ENCODE peak calls at places on chromosome 4, in six cellular contexts. R, Z, J, A, I and T are unnamed samples.

GRCh38 chr4:17163156-17163555 is 264.7 kb upstream of the LDB2 start:
- DNase-seq in I (no peak), A (no peak), J (no peak), R (no peak), Z (no peak), T (no peak)

GRCh38 chr4:66178901-66179300 is 508.6 kb upstream of the EPHA5 start:
- DNase-seq in I (no peak), R (peak; percentile 76), Z (peak; percentile 28), A (peak; percentile 76), J (no peak), T (peak; percentile 1)

GRCh38 chr4:69910016-69910782 is 20.7 kb upstream of the CSN1S1 start:
- DNase-seq in J (no peak), R (peak; percentile 85), A (peak; percentile 42), Z (peak; percentile 81), I (no peak), T (peak; percentile 26)

GRCh38 chr4:8117278-8117682 is 41.3 kb downstream of the ABLIM2 start:
- DNase-seq in A (no peak), Z (peak; percentile 36), R (no peak), J (no peak), I (no peak), T (peak; percentile 37)

GRCh38 chr4:123744664-123745290 is 348.2 kb downstream of the SPRY1 start:
- DNase-seq in J (peak; percentile 70), A (peak; percentile 3), R (peak; percentile 85), I (no peak), Z (peak; percentile 98), T (peak; percentile 12)

GRCh38 chr4:16449381-16449780 is 223.1 kb upstream of the TAPT1 start:
- DNase-seq in A (no peak), J (no peak), I (no peak), Z (no peak), R (no peak), T (no peak)

GRCh38 chr4:1195109-1195671 is 22.8 kb upstream of the SPON2 start:
- DNase-seq in A (no peak), J (peak; percentile 57), R (no peak), I (peak; percentile 32), Z (no peak), T (no peak)

GRCh38 chr4:8599657-8600056 is 7.1 kb downstream of the CPZ start:
- DNase-seq in Z (peak; percentile 46), J (no peak), A (peak; percentile 91), I (no peak), R (peak; percentile 62), T (no peak)

GRCh38 chr4:3239998-3240920 is 8.7 kb upstream of the MSANTD1 start:
- DNase-seq in A (no peak), Z (no peak), J (no peak), R (no peak), I (no peak), T (no peak)

GRCh38 chr4:121898150-121898549 is 27.9 kb upstream of the BBS7 start:
- DNase-seq in R (no peak), A (no peak), I (no peak), J (no peak), Z (no peak), T (no peak)

GRCh38 chr4:81580346-81581013 is 108.8 kb upstream of the RASGEF1B start:
- DNase-seq in Z (no peak), I (no peak), J (no peak), A (no peak), R (no peak), T (no peak)

GRCh38 chr4:173443121-173443520 is 44.2 kb upstream of the SCRG1 start:
- DNase-seq in Z (no peak), J (no peak), I (no peak), R (peak; percentile 21), A (no peak), T (no peak)

GRCh38 chr4:117965608-117966007 is 68.7 kb upstream of the NDST3 start:
- DNase-seq in Z (no peak), R (no peak), J (no peak), I (no peak), A (peak; percentile 7), T (no peak)

GRCh38 chr4:111937368-111937767 is 207.9 kb upstream of the FAM241A start:
- DNase-seq in I (no peak), A (peak; percentile 19), J (no peak), R (peak; percentile 59), Z (peak; percentile 20), T (peak; percentile 75)

GRCh38 chr4:181807771-181808170 is 435.4 kb upstream of the TENM3 start:
- DNase-seq in I (no peak), R (peak; percentile 2), J (no peak), Z (no peak), A (no peak), T (no peak)

GRCh38 chr4:3829211-3829953 is 63.2 kb downstream of the ADRA2C start:
- DNase-seq in A (no peak), I (no peak), J (no peak), Z (no peak), R (no peak), T (no peak)

GRCh38 chr4:113411496-113411938 is 350.0 kb downstream of the CAMK2D start:
- DNase-seq in Z (peak; percentile 83), J (no peak), I (no peak), R (peak; percentile 95), A (peak; percentile 87), T (peak; percentile 95)

GRCh38 chr4:40500781-40501180 is 128.9 kb downstream of the RBM47 start:
- DNase-seq in I (no peak), A (no peak), R (no peak), J (no peak), Z (no peak), T (no peak)

GRCh38 chr4:139656614-139657486 is 8.8 kb upstream of the MGST2 start:
- DNase-seq in I (peak; percentile 56), Z (peak; percentile 84), J (peak; percentile 68), R (peak; percentile 77), A (peak; percentile 79), T (peak; percentile 78)

DNA sequence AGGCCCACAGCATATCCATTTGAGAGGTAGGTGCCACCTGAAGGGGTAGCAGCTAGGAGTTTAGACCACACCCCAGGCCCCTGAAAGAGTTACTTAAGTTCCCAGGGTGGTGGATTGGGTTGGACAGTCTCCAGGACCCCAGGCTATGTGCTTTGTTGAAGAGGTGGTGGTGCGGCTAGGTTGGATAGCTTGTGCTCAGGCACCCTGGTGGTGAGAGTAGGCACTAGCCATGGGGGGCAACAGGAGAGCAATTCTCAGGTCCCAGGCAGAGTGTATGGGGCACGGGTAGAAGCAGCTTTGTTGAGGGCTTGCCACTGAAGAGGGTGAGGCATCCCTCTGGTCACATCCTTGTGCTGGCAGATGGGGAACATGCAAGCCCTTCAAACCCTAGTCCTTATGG is 5.6 kb downstream of the PF4 start:
- DNase-seq in A (no peak), J (no peak), Z (no peak), R (no peak), I (no peak), T (no peak)
- TF ChIP-seq CTCF in A (no peak), J (no peak), Z (no peak), R (no peak), I (no peak), T (no peak)

GRCh38 chr4:152578670-152579069 is 42.8 kb upstream of the FBXW7 start:
- DNase-seq in I (no peak), J (no peak), A (no peak), R (no peak), Z (no peak), T (no peak)
- H3K4me3 ChIP-seq in I (no peak overlapping the region), J (no peak overlapping the region), A (no peak overlapping the region), R (no peak overlapping the region), Z (no peak overlapping the region), T (no peak overlapping the region)

DNA sequence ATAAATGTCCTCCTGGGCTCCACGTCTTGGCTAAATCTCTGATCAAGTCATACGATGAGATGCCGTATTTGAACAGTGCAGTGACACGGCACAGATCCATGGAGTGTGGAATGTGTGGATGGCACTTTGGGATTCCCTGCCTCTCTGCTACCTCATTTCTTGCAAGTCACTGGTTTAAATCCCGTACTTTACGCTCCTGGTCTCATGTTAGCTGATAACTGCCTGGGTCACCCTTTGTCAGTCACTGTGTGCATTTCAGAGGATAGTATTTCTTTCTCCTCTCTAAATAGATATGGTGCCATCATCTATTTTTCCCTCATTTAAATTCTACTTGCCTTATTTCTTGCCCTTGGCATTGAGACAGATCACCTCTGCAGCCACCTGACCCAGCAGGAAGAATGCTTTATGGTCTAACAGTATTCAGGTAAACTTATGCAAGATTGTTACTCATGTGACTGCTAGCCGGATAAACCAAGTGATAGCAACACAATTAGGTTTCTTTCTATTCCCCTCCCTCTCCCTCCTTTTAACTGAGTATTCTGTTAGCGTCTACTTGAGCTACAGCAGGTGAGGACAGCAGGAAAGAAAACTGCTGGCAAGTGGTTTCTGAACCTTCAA is 2.8 kb downstream of the EGF start:
- DNase-seq in J (no peak), Z (no peak), R (no peak), A (no peak), I (no peak), T (peak; percentile 20)
- TF ChIP-seq CTCF in J (no peak), Z (no peak), R (no peak), A (no peak), I (no peak), T (no peak)

GRCh38 chr4:41882622-41883347 is 52.4 kb upstream of the TMEM33 start:
- DNase-seq in I (no peak), A (peak; percentile 42), J (no peak), Z (peak; percentile 45), R (peak; percentile 26), T (peak; percentile 12)
- H3K4me3 ChIP-seq in I (peak overlapping the region; percentile 26), A (no peak overlapping the region), J (no peak overlapping the region), Z (no peak overlapping the region), R (no peak overlapping the region), T (no peak overlapping the region)

GRCh38 chr4:89954906-89955305 is 60.3 kb downstream of the MMRN1 start:
- DNase-seq in Z (no peak), I (no peak), A (no peak), R (no peak), J (no peak), T (no peak)

GRCh38 chr4:89952458-89952857 is 57.8 kb downstream of the MMRN1 start:
- DNase-seq in R (no peak), J (no peak), Z (no peak), I (no peak), A (no peak), T (no peak)

GRCh38 chr4:89949782-89950387 is 55.2 kb downstream of the MMRN1 start:
- DNase-seq in J (no peak), R (no peak), A (no peak), I (no peak), Z (no peak), T (peak; percentile 24)
- TF ChIP-seq CTCF in J (peak; percentile 16), R (no peak), A (peak; percentile 19), I (no peak), Z (no peak), T (peak; percentile 20)

DNA sequence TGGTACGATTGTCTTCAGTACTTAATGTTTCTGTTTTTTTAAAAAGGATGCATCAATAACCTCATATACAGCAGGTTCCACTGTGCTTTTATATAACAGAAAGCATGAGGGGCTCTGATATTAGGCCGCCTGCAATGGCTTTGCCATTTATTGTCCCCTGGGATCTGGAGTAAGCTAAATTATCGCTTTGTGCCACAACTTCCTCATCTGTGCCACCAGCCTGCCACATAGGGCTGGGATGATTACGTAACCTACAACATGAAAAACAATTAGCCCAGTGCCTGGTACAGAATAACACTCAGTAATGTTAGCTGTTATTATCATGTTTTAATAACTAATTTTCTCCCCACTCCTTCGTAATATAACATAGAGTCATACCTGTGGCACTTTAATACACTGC is 65.5 kb upstream of the TRIM2 start:
- DNase-seq in R (no peak), I (no peak), Z (no peak), A (no peak), J (no peak), T (no peak)
- H3K4me3 ChIP-seq in R (no peak overlapping the region), I (no peak overlapping the region), Z (no peak overlapping the region), A (no peak overlapping the region), J (no peak overlapping the region), T (no peak overlapping the region)